ENCODE peak calls at places on chromosomes 12 and 14, in nine cellular contexts. Z, X, Y, P, E, K, V, W and R are unnamed samples.
A peak's percentile ranks its signal among the peaks of the same experiment; 100 is the strongest.

GRCh38 chr14:33810308-33810707 is 140.6 kb downstream of the EGLN3 start:
- DNase-seq in Z (no peak), X (no peak), Y (no peak), P (no peak), E (no peak), K (no peak), V (no peak), W (no peak), R (no peak)

GRCh38 chr14:101497910-101498860 is 63.1 kb upstream of the DIO3 start:
- DNase-seq in Z (no peak), X (no peak), Y (peak; percentile 8), P (no peak), E (no peak), K (peak; percentile 6), V (peak; percentile 29), W (no peak), R (peak; percentile 44)

GRCh38 chr14:103118663-103119404 is 4.4 kb upstream of the TNFAIP2 start:
- DNase-seq in Z (no peak), X (peak; percentile 67), Y (peak; percentile 49), P (no peak), E (no peak), K (no peak), V (no peak), W (peak; percentile 78), R (peak; percentile 57)

GRCh38 chr12:30985814-30986452 is 59.4 kb downstream of the TSPAN11 start:
- DNase-seq in Z (peak; percentile 44), X (peak; percentile 53), Y (no peak), P (peak; percentile 66), E (peak; percentile 30), K (peak; percentile 54), V (peak; percentile 94), W (no peak), R (peak; percentile 72)

GRCh38 chr12:130768120-130768519 is 52.0 kb upstream of the RIMBP2 start:
- DNase-seq in Z (no peak), X (no peak), Y (no peak), P (no peak), E (no peak), K (no peak), V (no peak), W (no peak), R (no peak)

GRCh38 chr14:35223927-35224326 is 68.3 kb upstream of the PSMA6 start:
- DNase-seq in Z (no peak), X (no peak), Y (no peak), P (no peak), E (no peak), K (no peak), V (no peak), W (no peak), R (no peak)

GRCh38 chr14:26163761-26164160 is 434.1 kb downstream of the NOVA1 start:
- DNase-seq in Z (no peak), X (no peak), Y (no peak), P (no peak), E (no peak), K (no peak), V (peak; percentile 58), W (no peak), R (no peak)

GRCh38 chr14:93713726-93714405 is 74.4 kb downstream of the PRIMA1 start:
- DNase-seq in Z (no peak), X (no peak), Y (no peak), P (no peak), E (no peak), K (no peak), V (peak; percentile 43), W (no peak), R (no peak)

GRCh38 chr12:106760184-106760531 is 14.3 kb upstream of the RIC8B start:
- DNase-seq in Z (peak; percentile 21), X (no peak), Y (no peak), P (peak; percentile 95), E (no peak), K (no peak), V (peak; percentile 86), W (no peak), R (no peak)

GRCh38 chr12:29610473-29611174 is 113.1 kb upstream of the OVCH1 start:
- DNase-seq in Z (no peak), X (no peak), Y (no peak), P (no peak), E (no peak), K (no peak), V (peak; percentile 67), W (no peak), R (no peak)

GRCh38 chr14:99181246-99181645 is 90.8 kb downstream of the BCL11B start:
- DNase-seq in Z (no peak), X (no peak), Y (no peak), P (no peak), E (no peak), K (no peak), V (no peak), W (no peak), R (no peak)

GRCh38 chr14:95189400-95190162 is 32.3 kb upstream of the DICER1 start:
- DNase-seq in Z (no peak), X (no peak), Y (no peak), P (no peak), E (no peak), K (no peak), V (no peak), W (no peak), R (no peak)

GRCh38 chr12:105659355-105660075 is 329.0 kb downstream of the C12orf75 start:
- DNase-seq in Z (no peak), X (peak; percentile 32), Y (peak; percentile 44), P (no peak), E (no peak), K (no peak), V (no peak), W (peak; percentile 54), R (peak; percentile 72)

GRCh38 chr12:120229583-120230325 is 28.8 kb upstream of the RPLP0 start:
- DNase-seq in Z (no peak), X (peak; percentile 26), Y (no peak), P (no peak), E (no peak), K (no peak), V (peak; percentile 91), W (no peak), R (no peak)

GRCh38 chr12:65432606-65433005 is 154.1 kb downstream of the MSRB3 start:
- DNase-seq in Z (no peak), X (no peak), Y (no peak), P (no peak), E (no peak), K (no peak), V (no peak), W (no peak), R (no peak)
- H3K4me3 ChIP-seq in Z (no peak overlapping the region), X (no peak overlapping the region), Y (no peak overlapping the region), P (no peak overlapping the region), E (no peak overlapping the region), K (no peak overlapping the region), V (no peak overlapping the region), W (no peak overlapping the region), R (no peak overlapping the region)

DNA sequence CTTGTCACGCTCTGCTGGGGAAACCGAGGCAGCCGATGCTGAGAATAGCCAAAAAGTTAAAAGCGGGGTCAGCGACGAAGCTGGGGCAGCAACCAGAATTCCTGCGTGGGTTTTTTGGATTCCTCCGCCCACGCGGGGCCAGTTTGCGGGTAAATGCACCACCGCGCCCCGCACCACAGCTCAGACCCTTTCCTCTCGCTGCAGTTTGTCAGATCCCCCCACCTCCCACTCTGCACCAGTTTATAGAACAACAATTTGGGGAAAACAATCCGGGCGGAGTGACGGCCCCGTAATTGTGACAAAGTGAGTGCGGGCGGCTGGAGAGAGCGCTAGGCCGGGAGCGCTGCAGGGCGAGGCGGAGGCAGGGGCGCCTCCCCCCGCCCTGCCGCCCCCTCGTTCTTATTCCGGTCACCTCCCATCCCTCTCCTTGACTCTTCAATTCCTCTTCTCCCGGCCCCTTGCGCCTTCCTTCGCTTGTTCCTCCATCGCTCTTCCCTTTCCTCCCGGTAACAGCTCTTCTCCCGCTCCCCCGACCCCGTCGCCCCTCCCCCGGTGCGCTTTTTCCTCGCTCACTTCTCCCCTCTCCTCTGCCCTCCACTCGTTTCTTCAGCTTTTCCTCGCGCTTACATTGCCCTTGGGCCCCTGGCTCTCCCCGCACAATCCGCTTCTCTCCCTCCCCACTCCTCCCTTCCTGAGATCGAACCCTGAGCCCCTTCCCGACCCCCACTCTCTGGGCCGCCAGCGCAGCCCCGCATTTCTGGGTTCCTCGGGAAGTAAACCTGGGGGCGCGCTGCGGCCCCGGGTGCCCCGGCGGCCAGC is 639 bp upstream of the DNAJC22 start:
- DNase-seq in Z (no peak), X (no peak), Y (no peak), P (no peak), E (no peak), K (peak; percentile 16), V (peak; percentile 84), W (no peak), R (peak; percentile 12)
- H3K4me1 ChIP-seq in Z (peaks cover 30% of the 10 kb centered on the region), X (peaks cover 52% of the 10 kb centered on the region), Y (peaks cover 59% of the 10 kb centered on the region), P (peaks cover 55% of the 10 kb centered on the region), E (peaks cover 20% of the 10 kb centered on the region), K (peaks cover 71% of the 10 kb centered on the region), V (peaks cover 5% of the 10 kb centered on the region), W (peaks cover 56% of the 10 kb centered on the region), R (peaks cover 48% of the 10 kb centered on the region)

GRCh38 chr14:104872469-104873341 is 7.6 kb downstream of the CEP170B start:
- DNase-seq in Z (no peak), X (peak; percentile 8), Y (no peak), P (no peak), E (no peak), K (no peak), V (peak; percentile 88), W (no peak), R (peak; percentile 64)
- H3K4me3 ChIP-seq in Z (no peak overlapping the region), X (no peak overlapping the region), Y (no peak overlapping the region), P (no peak overlapping the region), E (no peak overlapping the region), K (no peak overlapping the region), V (no peak overlapping the region), W (no peak overlapping the region), R (no peak overlapping the region)

GRCh38 chr12:93742086-93742934 is 65.1 kb downstream of the CRADD start:
- DNase-seq in Z (peak; percentile 13), X (peak; percentile 80), Y (peak; percentile 63), P (no peak), E (peak; percentile 38), K (peak; percentile 75), V (peak; percentile 90), W (peak; percentile 73), R (peak; percentile 83)
- H3K4me1 ChIP-seq in Z (peaks cover 12% of the 10 kb centered on the region), X (peaks cover 40% of the 10 kb centered on the region), Y (peaks cover 67% of the 10 kb centered on the region), P (no peaks in the 10 kb centered on the region), E (peaks cover 11% of the 10 kb centered on the region), K (peaks cover 44% of the 10 kb centered on the region), V (peaks cover 17% of the 10 kb centered on the region), W (peaks cover 71% of the 10 kb centered on the region), R (peaks cover 23% of the 10 kb centered on the region)

DNA sequence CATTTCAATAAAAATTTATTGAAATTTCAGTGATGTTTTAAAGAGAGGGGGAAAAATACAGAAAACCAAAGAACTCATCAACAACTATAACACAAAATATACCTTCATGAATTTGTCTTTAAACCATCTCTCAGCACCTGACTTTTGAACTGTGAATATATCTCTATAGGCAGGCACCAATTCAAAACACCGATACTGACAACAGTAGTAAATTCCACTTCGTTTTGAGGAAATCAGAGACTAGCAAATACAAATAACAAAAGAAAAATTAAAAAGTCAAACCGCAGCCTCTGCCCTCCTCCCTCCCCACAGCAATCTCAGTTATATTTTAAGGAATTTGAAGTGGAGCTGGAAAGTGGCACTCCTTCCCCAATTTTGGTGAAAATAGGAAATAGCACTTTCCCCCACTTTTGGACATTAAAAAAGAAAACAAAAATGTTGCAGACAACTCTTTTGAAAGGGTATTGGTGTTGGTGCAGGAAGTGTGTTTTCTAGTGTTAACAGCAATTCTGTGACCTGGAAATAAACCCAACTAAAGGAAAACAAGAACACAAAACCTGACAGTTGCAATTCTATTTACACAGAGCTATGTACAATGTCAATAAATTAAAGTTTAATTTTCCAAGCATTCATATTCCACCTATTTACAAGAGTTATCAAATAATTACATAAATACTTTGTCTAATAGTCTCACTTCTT is 13.6 kb downstream of the TBX3 start:
- DNase-seq in Z (no peak), X (no peak), Y (no peak), P (no peak), E (no peak), K (no peak), V (no peak), W (no peak), R (no peak)
- H3K4me3 ChIP-seq in Z (no peak overlapping the region), X (no peak overlapping the region), Y (no peak overlapping the region), P (no peak overlapping the region), E (no peak overlapping the region), K (no peak overlapping the region), V (no peak overlapping the region), W (no peak overlapping the region), R (no peak overlapping the region)